ENCODE peak calls at places on chromosomes 16 and 17, in six cellular contexts. One of them, this sample, is unnamed. For H3K4me1 and H3K36me3, the result is how much of the 10 kb centered on the place peaks cover.

GRCh38 chr16:84976644-84977400 is 34.5 kb downstream of the ZDHHC7 start:
- DNase-seq in astrocyte: no peak
- DNase-seq in CD8-positive, alpha-beta T cell: no peak
- DNase-seq in body of pancreas: peak
- DNase-seq in adrenal gland: peak
- DNase-seq in MM.1S: no peak
- DNase-seq in this sample: no peak

GRCh38 chr16:6016530-6017184 is 919.1 kb upstream of the EEF2KMT start:
- DNase-seq in astrocyte: peak
- DNase-seq in MM.1S: peak
- DNase-seq in adrenal gland: no peak
- DNase-seq in CD8-positive, alpha-beta T cell: no peak
- DNase-seq in body of pancreas: no peak
- DNase-seq in this sample: no peak

GRCh38 chr16:59697746-59698145 is 963.6 kb upstream of the GOT2 start:
- DNase-seq in CD8-positive, alpha-beta T cell: no peak
- DNase-seq in adrenal gland: no peak
- DNase-seq in astrocyte: peak
- DNase-seq in MM.1S: no peak
- DNase-seq in body of pancreas: no peak
- DNase-seq in this sample: no peak

GRCh38 chr17:64264891-64265290 is 1.8 kb upstream of the TEX2 start:
- DNase-seq in MM.1S: no peak
- DNase-seq in CD8-positive, alpha-beta T cell: no peak
- DNase-seq in body of pancreas: no peak
- DNase-seq in astrocyte: no peak
- DNase-seq in adrenal gland: no peak
- DNase-seq in this sample: peak

GRCh38 chr16:84887207-84887606 is 67.4 kb downstream of the CRISPLD2 start:
- DNase-seq in body of pancreas: no peak
- DNase-seq in MM.1S: no peak
- DNase-seq in adrenal gland: no peak
- DNase-seq in astrocyte: no peak
- DNase-seq in CD8-positive, alpha-beta T cell: no peak
- DNase-seq in this sample: no peak

GRCh38 chr17:66272699-66273390 is 29.6 kb upstream of the PRKCA start:
- DNase-seq in CD8-positive, alpha-beta T cell: no peak
- DNase-seq in body of pancreas: no peak
- DNase-seq in adrenal gland: peak
- DNase-seq in astrocyte: peak
- DNase-seq in MM.1S: no peak
- DNase-seq in this sample: peak

GRCh38 chr17:50967795-50968194 is 101.6 kb upstream of the TOB1 start:
- DNase-seq in adrenal gland: no peak
- DNase-seq in CD8-positive, alpha-beta T cell: no peak
- DNase-seq in MM.1S: no peak
- DNase-seq in astrocyte: peak
- DNase-seq in body of pancreas: no peak
- DNase-seq in this sample: no peak

GRCh38 chr16:26598061-26598460 is 468.7 kb upstream of the C16orf82 start:
- DNase-seq in astrocyte: no peak
- DNase-seq in body of pancreas: no peak
- DNase-seq in MM.1S: no peak
- DNase-seq in adrenal gland: no peak
- DNase-seq in CD8-positive, alpha-beta T cell: peak
- DNase-seq in this sample: no peak

GRCh38 chr16:10876799-10877341 is at the start of gene CIITA:
- DNase-seq in body of pancreas: peak
- DNase-seq in CD8-positive, alpha-beta T cell: peak
- DNase-seq in MM.1S: peak
- DNase-seq in adrenal gland: peak
- DNase-seq in astrocyte: peak
- DNase-seq in this sample: peak

GRCh38 chr17:55659661-55660060 is 63.0 kb downstream of the TMEM100 start:
- DNase-seq in adrenal gland: no peak
- DNase-seq in CD8-positive, alpha-beta T cell: no peak
- DNase-seq in MM.1S: no peak
- DNase-seq in body of pancreas: no peak
- DNase-seq in astrocyte: no peak
- DNase-seq in this sample: no peak

GRCh38 chr16:76428858-76429257 is 151.7 kb downstream of the CNTNAP4 start:
- DNase-seq in astrocyte: no peak
- DNase-seq in MM.1S: no peak
- DNase-seq in body of pancreas: peak
- DNase-seq in adrenal gland: no peak
- DNase-seq in CD8-positive, alpha-beta T cell: no peak
- DNase-seq in this sample: no peak

GRCh38 chr16:48561960-48562393 is 48.0 kb downstream of the N4BP1 start:
- DNase-seq in adrenal gland: no peak
- DNase-seq in MM.1S: no peak
- DNase-seq in body of pancreas: no peak
- DNase-seq in astrocyte: peak
- DNase-seq in CD8-positive, alpha-beta T cell: no peak
- DNase-seq in this sample: no peak

GRCh38 chr17:30226878-30227277 is 8.6 kb downstream of the SLC6A4 start:
- DNase-seq in adrenal gland: no peak
- DNase-seq in CD8-positive, alpha-beta T cell: no peak
- DNase-seq in body of pancreas: no peak
- DNase-seq in astrocyte: no peak
- DNase-seq in MM.1S: no peak
- DNase-seq in this sample: no peak

GRCh38 chr16:23877107-23878070 is 41.6 kb downstream of the PRKCB start:
- DNase-seq in astrocyte: no peak
- DNase-seq in MM.1S: no peak
- DNase-seq in adrenal gland: no peak
- DNase-seq in CD8-positive, alpha-beta T cell: no peak
- DNase-seq in body of pancreas: no peak
- DNase-seq in this sample: no peak

GRCh38 chr16:64092284-64092683 is 1029.6 kb downstream of the CDH11 start:
- DNase-seq in body of pancreas: no peak
- DNase-seq in CD8-positive, alpha-beta T cell: no peak
- DNase-seq in adrenal gland: no peak
- DNase-seq in astrocyte: peak
- DNase-seq in MM.1S: no peak
- DNase-seq in this sample: no peak

GRCh38 chr17:8315740-8316217 is 5.7 kb downstream of the ARHGEF15 start:
- DNase-seq in astrocyte: no peak
- DNase-seq in adrenal gland: no peak
- DNase-seq in CD8-positive, alpha-beta T cell: no peak
- DNase-seq in body of pancreas: no peak
- DNase-seq in MM.1S: no peak
- DNase-seq in this sample: no peak

GRCh38 chr16:68088130-68088972 is 3.2 kb downstream of the NFATC3 start:
- DNase-seq in adrenal gland: no peak
- DNase-seq in CD8-positive, alpha-beta T cell: no peak
- DNase-seq in MM.1S: no peak
- DNase-seq in body of pancreas: no peak
- DNase-seq in astrocyte: no peak
- DNase-seq in this sample: no peak

GRCh38 chr16:68090526-68090925 is 5.4 kb downstream of the NFATC3 start:
- DNase-seq in CD8-positive, alpha-beta T cell: no peak
- DNase-seq in astrocyte: no peak
- DNase-seq in body of pancreas: no peak
- DNase-seq in adrenal gland: no peak
- DNase-seq in MM.1S: no peak
- DNase-seq in this sample: no peak

GRCh38 chr16:68087688-68088087 is 2.5 kb downstream of the NFATC3 start:
- DNase-seq in body of pancreas: no peak
- DNase-seq in CD8-positive, alpha-beta T cell: no peak
- DNase-seq in MM.1S: no peak
- DNase-seq in adrenal gland: no peak
- DNase-seq in astrocyte: no peak
- DNase-seq in this sample: no peak

GRCh38 chr16:68090109-68090508 is 4.9 kb downstream of the NFATC3 start:
- DNase-seq in astrocyte: no peak
- DNase-seq in body of pancreas: no peak
- DNase-seq in MM.1S: no peak
- DNase-seq in adrenal gland: no peak
- DNase-seq in CD8-positive, alpha-beta T cell: no peak
- DNase-seq in this sample: no peak

DNA sequence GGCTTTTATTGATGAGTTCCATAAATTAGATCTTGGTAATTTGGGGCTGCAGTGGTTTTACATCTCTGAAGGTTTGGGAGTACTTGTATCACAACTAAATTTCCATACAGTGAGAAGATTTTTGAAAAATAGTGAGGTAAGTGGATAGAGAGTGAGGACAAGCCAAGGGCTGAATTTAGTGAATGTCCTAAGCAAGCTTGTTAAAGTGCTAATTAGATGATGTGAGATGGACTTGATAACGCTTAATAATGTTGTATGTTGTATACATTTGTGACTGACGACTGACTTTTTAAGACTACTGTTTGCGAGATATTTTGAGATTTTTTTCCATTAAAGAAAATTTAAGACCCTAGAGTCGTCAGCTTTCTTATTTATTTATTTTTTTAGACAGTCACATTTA is 3.9 kb downstream of the NFATC3 start:
- DNase-seq in body of pancreas: no peak
- DNase-seq in CD8-positive, alpha-beta T cell: no peak
- DNase-seq in adrenal gland: no peak
- DNase-seq in astrocyte: no peak
- DNase-seq in MM.1S: no peak
- DNase-seq in this sample: no peak
- H3K4me1 ChIP-seq in body of pancreas: under half
- H3K4me1 ChIP-seq in CD8-positive, alpha-beta T cell: half or more
- H3K4me1 ChIP-seq in adrenal gland: under half
- H3K4me1 ChIP-seq in astrocyte: under half
- H3K4me1 ChIP-seq in MM.1S: under half
- H3K4me1 ChIP-seq in this sample: under half

GRCh38 chr17:80122926-80123505 is 21.6 kb downstream of the GAA start:
- DNase-seq in astrocyte: no peak
- DNase-seq in body of pancreas: no peak
- DNase-seq in MM.1S: no peak
- DNase-seq in adrenal gland: peak
- DNase-seq in CD8-positive, alpha-beta T cell: no peak
- DNase-seq in this sample: peak
- H3K36me3 ChIP-seq in astrocyte: under half
- H3K36me3 ChIP-seq in body of pancreas: under half
- H3K36me3 ChIP-seq in MM.1S: under half
- H3K36me3 ChIP-seq in adrenal gland: under half
- H3K36me3 ChIP-seq in CD8-positive, alpha-beta T cell: under half
- H3K36me3 ChIP-seq in this sample: under half

DNA sequence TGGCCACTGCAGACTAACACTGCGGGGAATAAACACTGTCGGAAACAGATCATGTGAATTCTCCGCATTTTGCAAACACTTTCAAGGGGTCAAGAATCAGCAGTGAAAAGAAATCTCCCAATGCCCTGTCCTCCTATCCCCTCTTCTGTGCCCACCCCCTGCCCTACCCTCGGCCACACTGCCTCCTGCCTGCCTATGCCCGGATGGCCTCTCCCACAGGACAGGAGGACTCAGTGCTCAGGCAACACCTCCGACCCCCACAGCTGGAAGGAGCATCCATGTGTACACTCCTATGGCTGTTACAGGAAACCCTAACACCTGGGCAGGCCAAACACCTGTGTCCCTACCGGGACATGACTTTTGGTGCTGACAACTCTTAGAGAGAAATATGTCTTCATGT is 24.5 kb downstream of the FBXO31 start:
- DNase-seq in astrocyte: no peak
- DNase-seq in body of pancreas: no peak
- DNase-seq in adrenal gland: no peak
- DNase-seq in MM.1S: no peak
- DNase-seq in CD8-positive, alpha-beta T cell: no peak
- DNase-seq in this sample: no peak
- TF ChIP-seq CTCF in astrocyte: no peak
- TF ChIP-seq CTCF in body of pancreas: no peak
- TF ChIP-seq CTCF in adrenal gland: no peak
- TF ChIP-seq CTCF in MM.1S: no peak
- TF ChIP-seq CTCF in CD8-positive, alpha-beta T cell: no peak
- TF ChIP-seq CTCF in this sample: no peak

GRCh38 chr16:55563797-55564196 is 2.7 kb upstream of the CAPNS2 start:
- DNase-seq in body of pancreas: no peak
- DNase-seq in CD8-positive, alpha-beta T cell: no peak
- DNase-seq in adrenal gland: no peak
- DNase-seq in astrocyte: peak
- DNase-seq in MM.1S: no peak
- DNase-seq in this sample: no peak
- H3K4me1 ChIP-seq in body of pancreas: under half
- H3K4me1 ChIP-seq in CD8-positive, alpha-beta T cell: under half
- H3K4me1 ChIP-seq in adrenal gland: under half
- H3K4me1 ChIP-seq in astrocyte: under half
- H3K4me1 ChIP-seq in MM.1S: under half
- H3K4me1 ChIP-seq in this sample: under half

DNA sequence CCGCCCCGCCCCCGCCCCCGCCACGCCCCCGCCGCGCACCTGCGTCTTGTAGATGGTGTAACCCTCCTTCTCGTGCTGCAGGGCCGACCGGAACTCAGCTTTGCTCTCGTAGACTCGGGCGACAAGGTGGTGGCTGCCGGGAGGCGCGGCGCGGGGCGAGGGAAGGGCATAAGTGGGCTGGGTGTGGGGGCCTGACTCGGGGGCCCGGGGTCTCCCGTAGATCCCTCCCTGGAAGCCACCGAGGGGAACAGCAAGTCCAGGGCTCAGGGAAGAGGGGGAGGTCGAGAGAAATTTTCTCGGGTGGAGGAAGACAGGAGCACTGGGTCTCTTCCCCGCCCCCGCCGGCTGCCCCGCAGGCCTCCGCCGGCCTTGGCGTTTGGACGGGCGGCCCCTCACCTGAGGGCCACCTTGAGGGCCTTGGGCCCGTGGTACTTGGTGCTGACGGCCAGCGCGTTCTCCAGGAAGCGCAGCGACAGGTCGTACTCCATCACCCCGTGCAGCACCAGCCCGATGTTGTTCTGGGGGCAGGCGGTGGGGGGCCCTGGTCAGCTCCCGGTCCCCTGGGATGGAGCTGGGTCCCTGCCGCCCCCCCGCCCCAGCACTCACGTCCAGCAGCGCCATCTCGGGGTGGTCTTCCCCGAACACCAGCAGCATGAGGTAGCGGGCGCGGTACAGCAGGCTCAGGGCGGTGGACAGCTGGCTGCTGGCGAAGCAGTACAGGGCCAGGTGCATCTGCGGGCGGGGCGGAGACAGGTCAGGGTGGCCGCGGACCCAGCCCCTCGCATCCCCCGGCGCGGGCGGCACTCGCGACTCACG is 19.4 kb downstream of the CLUH start:
- DNase-seq in body of pancreas: peak
- DNase-seq in CD8-positive, alpha-beta T cell: no peak
- DNase-seq in MM.1S: no peak
- DNase-seq in astrocyte: no peak
- DNase-seq in adrenal gland: no peak
- DNase-seq in this sample: peak
- H3K36me3 ChIP-seq in body of pancreas: under half
- H3K36me3 ChIP-seq in CD8-positive, alpha-beta T cell: under half
- H3K36me3 ChIP-seq in MM.1S: under half
- H3K36me3 ChIP-seq in astrocyte: under half
- H3K36me3 ChIP-seq in adrenal gland: under half
- H3K36me3 ChIP-seq in this sample: under half

This sample was measured in testis.